ENCODE peak calls at places on chromosomes 16 and 17, in four cellular contexts. One of them, this sample, is unnamed.

GRCh38 chr16:81608515-81609209 is 164.1 kb downstream of the CMIP start:
- DNase-seq in PC-9: no peak
- DNase-seq in activated CD8-positive, alpha-beta T cell treated with anti-CD3 and anti-CD28 coated beads for 36 hours: no peak
- DNase-seq in GM12865: peak
- DNase-seq in this sample: peak

GRCh38 chr16:75251280-75252048 is at the start of gene BCAR1:
- DNase-seq in activated CD8-positive, alpha-beta T cell treated with anti-CD3 and anti-CD28 coated beads for 36 hours: peak
- DNase-seq in GM12865: peak
- DNase-seq in PC-9: peak
- DNase-seq in this sample: peak

GRCh38 chr16:11193494-11193893 is 62.5 kb downstream of the SOCS1 start:
- DNase-seq in activated CD8-positive, alpha-beta T cell treated with anti-CD3 and anti-CD28 coated beads for 36 hours: no peak
- DNase-seq in GM12865: no peak
- DNase-seq in PC-9: no peak
- DNase-seq in this sample: no peak

GRCh38 chr17:79946352-79947231 is 89.1 kb downstream of the TBC1D16 start:
- DNase-seq in PC-9: no peak
- DNase-seq in GM12865: no peak
- DNase-seq in activated CD8-positive, alpha-beta T cell treated with anti-CD3 and anti-CD28 coated beads for 36 hours: no peak
- DNase-seq in this sample: no peak

GRCh38 chr17:18026408-18026776 is 12.6 kb downstream of the ATPAF2 start:
- DNase-seq in PC-9: no peak
- DNase-seq in activated CD8-positive, alpha-beta T cell treated with anti-CD3 and anti-CD28 coated beads for 36 hours: peak
- DNase-seq in GM12865: no peak
- DNase-seq in this sample: no peak

GRCh38 chr17:3695723-3696411 is at the start of gene P2RX5:
- DNase-seq in GM12865: peak
- DNase-seq in activated CD8-positive, alpha-beta T cell treated with anti-CD3 and anti-CD28 coated beads for 36 hours: peak
- DNase-seq in PC-9: peak
- DNase-seq in this sample: peak

GRCh38 chr16:64926476-64926875 is 195.4 kb downstream of the CDH11 start:
- DNase-seq in GM12865: no peak
- DNase-seq in PC-9: no peak
- DNase-seq in activated CD8-positive, alpha-beta T cell treated with anti-CD3 and anti-CD28 coated beads for 36 hours: no peak
- DNase-seq in this sample: no peak

GRCh38 chr17:50604470-50604869 is 30.2 kb upstream of the ABCC3 start:
- DNase-seq in GM12865: no peak
- DNase-seq in PC-9: no peak
- DNase-seq in activated CD8-positive, alpha-beta T cell treated with anti-CD3 and anti-CD28 coated beads for 36 hours: no peak
- DNase-seq in this sample: no peak

GRCh38 chr16:17196526-17196925 is 274.2 kb downstream of the XYLT1 start:
- DNase-seq in GM12865: no peak
- DNase-seq in activated CD8-positive, alpha-beta T cell treated with anti-CD3 and anti-CD28 coated beads for 36 hours: no peak
- DNase-seq in PC-9: no peak
- DNase-seq in this sample: no peak

GRCh38 chr17:38326996-38327792 is 16.6 kb downstream of the GPR179 start:
- DNase-seq in activated CD8-positive, alpha-beta T cell treated with anti-CD3 and anti-CD28 coated beads for 36 hours: no peak
- DNase-seq in GM12865: no peak
- DNase-seq in PC-9: no peak
- DNase-seq in this sample: no peak

GRCh38 chr17:78879679-78880186 is 23.3 kb downstream of the CEP295NL start:
- DNase-seq in PC-9: no peak
- DNase-seq in GM12865: no peak
- DNase-seq in activated CD8-positive, alpha-beta T cell treated with anti-CD3 and anti-CD28 coated beads for 36 hours: peak
- DNase-seq in this sample: no peak

GRCh38 chr17:57408064-57408811 is 151.9 kb downstream of the MSI2 start:
- DNase-seq in activated CD8-positive, alpha-beta T cell treated with anti-CD3 and anti-CD28 coated beads for 36 hours: peak
- DNase-seq in GM12865: no peak
- DNase-seq in PC-9: no peak
- DNase-seq in this sample: peak

GRCh38 chr16:21023509-21024202 is 123.1 kb downstream of the LYRM1 start:
- DNase-seq in PC-9: no peak
- DNase-seq in activated CD8-positive, alpha-beta T cell treated with anti-CD3 and anti-CD28 coated beads for 36 hours: peak
- DNase-seq in GM12865: no peak
- DNase-seq in this sample: no peak

GRCh38 chr17:81735181-81736102 is 23.4 kb downstream of the SLC25A10 start:
- DNase-seq in activated CD8-positive, alpha-beta T cell treated with anti-CD3 and anti-CD28 coated beads for 36 hours: no peak
- DNase-seq in PC-9: peak
- DNase-seq in GM12865: peak
- DNase-seq in this sample: peak

GRCh38 chr17:13952252-13952721 is 117.0 kb upstream of the COX10 start:
- DNase-seq in PC-9: no peak
- DNase-seq in GM12865: no peak
- DNase-seq in activated CD8-positive, alpha-beta T cell treated with anti-CD3 and anti-CD28 coated beads for 36 hours: no peak
- DNase-seq in this sample: no peak

GRCh38 chr16:88762258-88762870 is 22.7 kb downstream of the PIEZO1 start:
- DNase-seq in PC-9: no peak
- DNase-seq in GM12865: no peak
- DNase-seq in activated CD8-positive, alpha-beta T cell treated with anti-CD3 and anti-CD28 coated beads for 36 hours: no peak
- DNase-seq in this sample: no peak

GRCh38 chr17:68035131-68035522 is 408 bp upstream of the KPNA2 start:
- DNase-seq in activated CD8-positive, alpha-beta T cell treated with anti-CD3 and anti-CD28 coated beads for 36 hours: peak
- DNase-seq in GM12865: no peak
- DNase-seq in PC-9: peak
- DNase-seq in this sample: no peak

GRCh38 chr17:77735051-77735340 is 223.5 kb upstream of the TNRC6C start:
- DNase-seq in GM12865: no peak
- DNase-seq in activated CD8-positive, alpha-beta T cell treated with anti-CD3 and anti-CD28 coated beads for 36 hours: no peak
- DNase-seq in PC-9: no peak
- DNase-seq in this sample: no peak

GRCh38 chr17:31390426-31390747 is 1.1 kb upstream of the RAB11FIP4 start:
- DNase-seq in GM12865: no peak
- DNase-seq in PC-9: no peak
- DNase-seq in activated CD8-positive, alpha-beta T cell treated with anti-CD3 and anti-CD28 coated beads for 36 hours: no peak
- DNase-seq in this sample: peak

GRCh38 chr17:32567086-32567485 is 80.3 kb downstream of the CDK5R1 start:
- DNase-seq in activated CD8-positive, alpha-beta T cell treated with anti-CD3 and anti-CD28 coated beads for 36 hours: no peak
- DNase-seq in PC-9: no peak
- DNase-seq in GM12865: no peak
- DNase-seq in this sample: no peak

GRCh38 chr16:48862087-48862532 is 252.1 kb upstream of the N4BP1 start:
- DNase-seq in PC-9: no peak
- DNase-seq in activated CD8-positive, alpha-beta T cell treated with anti-CD3 and anti-CD28 coated beads for 36 hours: no peak
- DNase-seq in GM12865: no peak
- DNase-seq in this sample: no peak
- TF ChIP-seq CTCF in PC-9: no peak
- TF ChIP-seq CTCF in activated CD8-positive, alpha-beta T cell treated with anti-CD3 and anti-CD28 coated beads for 36 hours: no peak
- TF ChIP-seq CTCF in GM12865: peak
- TF ChIP-seq CTCF in this sample: peak

DNA sequence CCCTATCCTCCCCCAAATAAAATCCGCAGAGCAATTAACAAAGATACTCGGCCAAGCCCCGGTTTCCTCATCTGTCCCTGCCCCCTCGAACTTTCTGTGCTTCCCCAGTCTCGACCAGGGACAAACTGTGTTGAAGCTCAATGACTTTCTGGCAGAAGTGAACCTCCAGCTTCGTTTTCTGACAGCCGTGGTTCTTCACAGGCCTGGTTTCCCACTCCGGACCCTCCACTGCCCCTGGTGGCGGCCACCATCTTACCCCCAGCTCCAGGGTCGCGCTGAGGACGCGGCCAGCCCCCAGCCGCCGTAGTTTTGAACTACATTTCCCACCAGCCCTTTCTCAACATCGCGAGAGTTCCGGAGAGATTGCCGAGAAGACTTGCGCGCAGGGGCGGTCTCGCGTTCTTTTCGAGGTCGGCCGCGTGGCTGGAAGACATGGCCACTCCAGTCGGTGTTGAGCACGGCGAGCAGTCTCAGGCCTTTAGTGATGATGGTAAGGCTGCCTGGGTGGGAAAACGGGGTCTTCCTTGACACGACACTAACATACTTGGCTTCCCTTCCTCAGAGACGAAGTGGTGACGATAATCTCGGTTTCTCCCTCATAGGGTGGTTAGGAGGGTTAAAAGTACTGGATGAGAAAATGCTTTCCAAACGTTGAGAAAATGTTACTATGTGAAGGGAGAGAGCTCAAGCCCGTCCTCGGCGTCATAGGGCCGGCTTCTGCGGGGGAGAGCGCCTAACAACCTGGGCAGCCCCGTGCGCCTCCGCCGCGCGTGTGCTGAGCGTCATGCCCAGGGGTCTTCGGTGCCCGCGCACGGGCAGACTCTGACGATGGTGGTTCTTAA is 17.7 kb downstream of the PRCD start:
- DNase-seq in GM12865: peak
- DNase-seq in activated CD8-positive, alpha-beta T cell treated with anti-CD3 and anti-CD28 coated beads for 36 hours: peak
- DNase-seq in PC-9: peak
- DNase-seq in this sample: peak
- TF ChIP-seq CTCF in GM12865: peak
- TF ChIP-seq CTCF in activated CD8-positive, alpha-beta T cell treated with anti-CD3 and anti-CD28 coated beads for 36 hours: peak
- TF ChIP-seq CTCF in PC-9: peak
- TF ChIP-seq CTCF in this sample: peak

GRCh38 chr17:73976147-73976546 is 227.3 kb upstream of the RPL38 start:
- DNase-seq in GM12865: no peak
- DNase-seq in activated CD8-positive, alpha-beta T cell treated with anti-CD3 and anti-CD28 coated beads for 36 hours: no peak
- DNase-seq in PC-9: no peak
- DNase-seq in this sample: no peak
- TF ChIP-seq CTCF in GM12865: no peak
- TF ChIP-seq CTCF in activated CD8-positive, alpha-beta T cell treated with anti-CD3 and anti-CD28 coated beads for 36 hours: no peak
- TF ChIP-seq CTCF in PC-9: no peak
- TF ChIP-seq CTCF in this sample: no peak

GRCh38 chr16:6642271-6642670 is 690.4 kb upstream of the RBFOX1 start:
- DNase-seq in PC-9: no peak
- DNase-seq in activated CD8-positive, alpha-beta T cell treated with anti-CD3 and anti-CD28 coated beads for 36 hours: no peak
- DNase-seq in GM12865: no peak
- DNase-seq in this sample: no peak
- TF ChIP-seq CTCF in PC-9: no peak
- TF ChIP-seq CTCF in activated CD8-positive, alpha-beta T cell treated with anti-CD3 and anti-CD28 coated beads for 36 hours: no peak
- TF ChIP-seq CTCF in GM12865: no peak
- TF ChIP-seq CTCF in this sample: no peak

GRCh38 chr17:59106463-59107305 is at the start of gene TRIM37:
- DNase-seq in activated CD8-positive, alpha-beta T cell treated with anti-CD3 and anti-CD28 coated beads for 36 hours: peak
- DNase-seq in PC-9: peak
- DNase-seq in GM12865: peak
- DNase-seq in this sample: peak
- TF ChIP-seq CTCF in activated CD8-positive, alpha-beta T cell treated with anti-CD3 and anti-CD28 coated beads for 36 hours: no peak
- TF ChIP-seq CTCF in PC-9: no peak
- TF ChIP-seq CTCF in GM12865: no peak
- TF ChIP-seq CTCF in this sample: peak